ENCODE peak calls at places on chromosomes 5 and 9, in five cellular contexts. Q is heart right ventricle, U is neural progenitor cell, V is fibroblast of lung, R is cardiac muscle cell. K is an unnamed sample.

GRCh38 chr9:114250235-114250568 is 72.7 kb upstream of the ORM1 start:
- DNase-seq in Q (peak; percentile 86), U (no peak), V (peak; percentile 86), R (no peak), K (no peak)

GRCh38 chr5:102218159-102218558 is 77.9 kb downstream of the SLCO4C1 start:
- DNase-seq in Q (no peak), U (no peak), V (no peak), R (no peak), K (no peak)

GRCh38 chr9:112074250-112075008 is 100.7 kb downstream of the SUSD1 start:
- DNase-seq in Q (peak; percentile 23), U (peak; percentile 79), V (peak; percentile 88), R (peak; percentile 72), K (peak; percentile 74)

GRCh38 chr9:113452206-113452605 is 11.3 kb upstream of the RGS3 start:
- DNase-seq in Q (no peak), U (no peak), V (no peak), R (no peak), K (no peak)

GRCh38 chr5:68479524-68479923 is 264.0 kb downstream of the PIK3R1 start:
- DNase-seq in Q (no peak), U (no peak), V (no peak), R (no peak), K (no peak)

GRCh38 chr9:120845255-120845654 is 2.5 kb upstream of the PSMD5 start:
- DNase-seq in Q (no peak), U (no peak), V (peak; percentile 16), R (no peak), K (no peak)

GRCh38 chr9:91037511-91038482 is 236.2 kb downstream of the SYK start:
- DNase-seq in Q (no peak), U (no peak), V (peak; percentile 96), R (no peak), K (no peak)

GRCh38 chr5:11791777-11792176 is 112.5 kb downstream of the CTNND2 start:
- DNase-seq in Q (no peak), U (no peak), V (no peak), R (no peak), K (no peak)

GRCh38 chr5:66821626-66822429 is 225.6 kb downstream of the MAST4 start:
- DNase-seq in Q (no peak), U (no peak), V (no peak), R (no peak), K (no peak)

GRCh38 chr9:21570643-21571275 is 88.6 kb upstream of the IFNE start:
- DNase-seq in Q (no peak), U (no peak), V (no peak), R (no peak), K (no peak)

GRCh38 chr9:134860510-134860909 is 20.1 kb upstream of the FCN2 start:
- DNase-seq in Q (no peak), U (no peak), V (peak; percentile 15), R (no peak), K (no peak)

GRCh38 chr5:143649869-143650268 is 162.1 kb upstream of the HMHB1 start:
- DNase-seq in Q (no peak), U (no peak), V (peak; percentile 38), R (no peak), K (no peak)

GRCh38 chr5:112935675-112936074 is 13.6 kb upstream of the REEP5 start:
- DNase-seq in Q (no peak), U (no peak), V (peak; percentile 54), R (no peak), K (no peak)

GRCh38 chr9:33852216-33852826 is 35.4 kb downstream of the UBE2R2 start:
- DNase-seq in Q (peak; percentile 44), U (peak; percentile 59), V (peak; percentile 52), R (peak; percentile 73), K (peak; percentile 56)

GRCh38 chr5:40813698-40814281 is 15.6 kb upstream of the PRKAA1 start:
- DNase-seq in Q (no peak), U (peak; percentile 75), V (no peak), R (no peak), K (no peak)

GRCh38 chr9:128101690-128102089 is 25.8 kb downstream of the PTGES2 start:
- DNase-seq in Q (peak; percentile 64), U (no peak), V (no peak), R (no peak), K (no peak)
- H3K4me3 ChIP-seq in Q (no peak overlapping the region), U (no peak overlapping the region), V (no peak overlapping the region), R (no peak overlapping the region), K (no peak overlapping the region)

GRCh38 chr9:92719028-92719647 is 45.5 kb downstream of the BICD2 start:
- DNase-seq in Q (no peak), U (no peak), V (no peak), R (no peak), K (no peak)

GRCh38 chr9:92716557-92716956 is 46.6 kb upstream of the IPPK start:
- DNase-seq in Q (peak; percentile 76), U (peak; percentile 70), V (peak; percentile 29), R (peak; percentile 75), K (peak; percentile 18)

GRCh38 chr9:92720209-92720765 is 44.3 kb downstream of the BICD2 start:
- DNase-seq in Q (no peak), U (no peak), V (no peak), R (no peak), K (no peak)

GRCh38 chr9:92717201-92718085 is 47.2 kb downstream of the BICD2 start:
- DNase-seq in Q (no peak), U (no peak), V (no peak), R (no peak), K (no peak)

DNA sequence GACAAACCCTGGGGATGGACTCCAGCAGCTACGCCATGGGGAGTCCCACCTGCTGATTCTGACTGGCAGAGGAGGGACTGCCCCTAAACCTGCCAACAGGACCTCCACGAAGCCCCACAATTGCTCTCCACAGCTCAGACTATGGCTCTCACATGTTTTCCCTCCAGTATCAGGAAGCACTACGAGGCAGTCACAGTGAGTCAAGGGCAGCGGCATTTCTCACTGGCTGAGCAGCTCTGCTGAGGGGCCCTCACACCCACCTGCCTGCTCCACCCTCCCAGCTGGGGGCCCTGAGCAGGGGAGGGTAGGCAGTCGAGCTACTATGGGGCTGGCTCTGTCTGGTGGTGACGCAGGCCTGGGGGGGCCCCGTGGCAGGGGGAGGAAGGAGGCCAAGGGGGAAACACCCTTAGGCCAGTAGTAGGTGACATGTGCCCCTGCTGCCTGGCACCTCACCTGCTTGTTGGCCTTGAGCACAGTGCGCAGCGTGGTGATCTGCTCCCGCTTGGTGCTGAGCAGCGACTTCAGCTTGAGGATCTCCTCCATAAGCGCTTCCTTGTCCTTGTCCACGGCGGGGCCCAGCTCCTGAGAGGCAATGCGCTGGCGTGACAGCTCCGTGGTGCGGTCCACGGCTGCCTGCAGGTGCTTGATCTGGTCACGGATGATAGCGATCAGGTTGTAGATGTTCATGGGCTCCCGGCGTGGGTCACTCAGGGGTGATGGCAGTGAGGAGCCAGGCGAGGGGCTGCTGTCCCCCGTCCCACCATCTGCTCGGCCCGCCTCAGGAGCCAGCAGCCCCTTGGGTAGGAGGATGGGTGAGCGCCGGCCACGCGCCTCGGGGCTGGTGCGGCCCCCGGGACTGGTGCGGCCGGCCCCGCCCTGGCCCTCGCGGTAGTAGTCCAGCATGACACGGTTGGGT is 46.3 kb downstream of the BICD2 start:
- DNase-seq in Q (no peak), U (no peak), V (no peak), R (no peak), K (no peak)
- H3K36me3 ChIP-seq in Q (peaks cover 100% of the 10 kb centered on the region), U (no peaks in the 10 kb centered on the region), V (peaks cover 41% of the 10 kb centered on the region), R (peaks cover 37% of the 10 kb centered on the region), K (peaks cover 86% of the 10 kb centered on the region)

DNA sequence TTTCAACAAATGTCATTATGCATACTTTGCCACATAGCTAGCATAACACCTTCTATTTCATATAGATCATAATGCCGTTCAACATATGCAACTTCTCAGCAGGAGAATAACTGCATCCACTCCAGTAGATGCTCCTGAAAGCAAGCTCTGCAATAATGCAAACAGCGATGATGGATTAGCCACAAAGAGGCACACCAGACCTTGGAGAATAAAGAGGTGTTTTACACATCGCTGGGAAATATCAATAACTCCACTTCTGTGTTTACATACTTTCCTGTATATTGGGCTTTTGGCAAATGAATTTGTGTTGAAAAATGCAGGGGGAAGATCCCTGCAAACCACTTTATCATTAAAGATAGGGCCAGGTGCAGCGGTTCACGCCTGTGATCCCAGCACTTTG is 271.5 kb upstream of the PANK3 start:
- DNase-seq in Q (no peak), U (no peak), V (no peak), R (no peak), K (no peak)
- H3K27me3 ChIP-seq in Q (no peaks in the 10 kb centered on the region), U (peaks cover 4% of the 10 kb centered on the region), V (no peaks in the 10 kb centered on the region), R (no peaks in the 10 kb centered on the region), K (no peaks in the 10 kb centered on the region)

DNA sequence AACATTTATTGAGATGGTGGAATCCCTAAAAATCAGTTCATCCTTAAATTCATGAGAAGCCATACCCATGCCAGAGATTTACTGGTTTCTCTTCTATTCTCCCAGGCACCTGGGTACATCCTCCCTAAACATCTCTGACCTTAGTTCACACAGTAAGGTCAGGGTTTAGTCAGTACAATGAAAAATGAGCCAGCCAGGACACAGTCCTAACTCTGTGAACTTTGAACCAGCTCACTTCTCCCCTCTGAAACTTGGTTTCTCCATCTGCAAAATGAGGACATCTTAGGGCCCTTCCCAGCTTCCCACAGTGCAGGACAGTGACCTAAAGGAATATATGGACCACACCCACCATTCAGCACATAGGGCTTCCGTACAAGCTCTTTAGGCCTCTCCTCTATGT is 1.9 kb downstream of the NOP16 start:
- DNase-seq in Q (no peak), U (no peak), V (no peak), R (no peak), K (no peak)
- H3K4me3 ChIP-seq in Q (no peak overlapping the region), U (no peak overlapping the region), V (no peak overlapping the region), R (no peak overlapping the region), K (peak overlapping the region; percentile 73)

GRCh38 chr9:96766199-96766598 is 11.7 kb downstream of the ZNF510 start:
- DNase-seq in Q (no peak), U (no peak), V (no peak), R (no peak), K (no peak)

GRCh38 chr9:96758845-96759673 is 18.8 kb downstream of the ZNF510 start:
- DNase-seq in Q (no peak), U (no peak), V (peak; percentile 26), R (no peak), K (no peak)

DNA sequence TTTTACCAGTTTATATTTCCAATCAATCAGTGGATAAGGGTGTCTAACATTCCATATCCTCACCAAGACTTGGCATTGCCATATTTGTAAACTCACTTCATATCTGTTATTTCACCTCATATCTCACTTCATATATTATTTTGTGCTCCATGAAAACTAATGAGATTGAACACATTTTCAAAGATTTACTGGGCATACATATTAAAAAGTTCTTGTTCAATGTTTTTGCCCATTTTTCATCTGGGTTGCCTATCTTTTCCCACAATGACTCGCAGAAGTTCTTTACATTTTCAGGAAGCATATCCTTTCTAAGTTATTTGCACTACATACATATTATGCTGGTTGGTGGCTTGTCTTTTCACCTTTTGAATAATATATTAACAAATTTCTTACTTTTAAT is 15.3 kb downstream of the ZNF510 start:
- DNase-seq in Q (no peak), U (no peak), V (no peak), R (no peak), K (no peak)
- H3K36me3 ChIP-seq in Q (peaks cover 95% of the 10 kb centered on the region), U (peaks cover 99% of the 10 kb centered on the region), V (peaks cover 5% of the 10 kb centered on the region), R (peaks cover 65% of the 10 kb centered on the region), K (no peaks in the 10 kb centered on the region)

GRCh38 chr9:132183134-132183533 is 21.3 kb downstream of the NTNG2 start:
- DNase-seq in Q (no peak), U (no peak), V (no peak), R (peak; percentile 20), K (no peak)
- H3K27me3 ChIP-seq in Q (peaks cover 3% of the 10 kb centered on the region), U (no peaks in the 10 kb centered on the region), V (peaks cover 33% of the 10 kb centered on the region), R (peaks cover 12% of the 10 kb centered on the region), K (no peaks in the 10 kb centered on the region)

GRCh38 chr5:2752059-2752874 is 790 bp upstream of the IRX2 start:
- DNase-seq in Q (peak; percentile 59), U (peak; percentile 54), V (no peak), R (no peak), K (peak; percentile 38)
- H3K4me3 ChIP-seq in Q (peak overlapping the region; percentile 43), U (peak overlapping the region; percentile 68), V (peak overlapping the region; percentile 9), R (peak overlapping the region; percentile 54), K (peak overlapping the region; percentile 24)